ENCODE peak calls at places on chromosome 22, in seven cellular contexts. D is lower lobe of right lung, H is A549, W is RWPE1, K is left ventricle myocardium inferior, F is aorta, S is SJSA1. B is an unnamed sample.

GRCh38 chr22:33923660-33924246 is 3.5 kb upstream of the LARGE1 start:
- DNase-seq in S (peak; percentile 68), H (peak; percentile 43), F (peak; percentile 58), D (no peak), W (peak; percentile 3), K (no peak), B (peak; percentile 13)

GRCh38 chr22:38460367-38460952 is 5.5 kb upstream of the KCNJ4 start:
- DNase-seq in S (no peak), D (no peak), W (no peak), K (no peak), H (no peak), F (no peak), B (no peak)

GRCh38 chr22:38305481-38306448 is 11.5 kb downstream of the CSNK1E start:
- DNase-seq in W (no peak), S (no peak), H (no peak), F (no peak), K (no peak), D (no peak), B (peak; percentile 33)

GRCh38 chr22:50252081-50253045 is 1.3 kb upstream of the HDAC10 start:
- DNase-seq in F (peak; percentile 83), H (no peak), K (peak; percentile 79), W (peak; percentile 58), S (peak; percentile 77), D (peak; percentile 83), B (peak; percentile 74)

GRCh38 chr22:37726240-37726887 is 29.5 kb downstream of the TRIOBP start:
- DNase-seq in K (no peak), F (no peak), H (no peak), W (no peak), S (no peak), D (no peak), B (no peak)

GRCh38 chr22:41848468-41848867 is 15.6 kb downstream of the SREBF2 start:
- DNase-seq in H (no peak), F (peak; percentile 70), W (no peak), S (no peak), K (peak; percentile 41), D (peak; percentile 88), B (no peak)

GRCh38 chr22:46942816-46943783 is 180.7 kb downstream of the TBC1D22A start:
- DNase-seq in H (no peak), K (peak; percentile 41), W (no peak), F (peak; percentile 69), D (peak; percentile 76), S (no peak), B (no peak)

GRCh38 chr22:20150381-20151275 is at the start of gene CCDC188:
- DNase-seq in W (no peak), D (no peak), S (no peak), K (no peak), F (no peak), H (no peak), B (no peak)

GRCh38 chr22:37169412-37169811 is 18.6 kb downstream of the C1QTNF6 start:
- DNase-seq in H (no peak), K (no peak), F (peak; percentile 22), W (no peak), S (no peak), D (peak; percentile 10), B (no peak)

GRCh38 chr22:36977401-36977861 is 41.8 kb downstream of the TST start:
- DNase-seq in D (peak; percentile 81), H (peak; percentile 70), S (no peak), F (peak; percentile 77), K (peak; percentile 48), W (no peak), B (peak; percentile 68)

GRCh38 chr22:36738416-36739020 is 35.0 kb upstream of the CACNG2 start:
- DNase-seq in W (no peak), D (no peak), F (no peak), H (no peak), K (no peak), S (no peak), B (no peak)

GRCh38 chr22:41820447-41820846 is 12.5 kb upstream of the SREBF2 start:
- DNase-seq in H (no peak), W (no peak), D (no peak), S (no peak), F (no peak), K (no peak), B (no peak)

GRCh38 chr22:38403806-38404205 is 51.2 kb downstream of the KCNJ4 start:
- DNase-seq in F (no peak), D (peak; percentile 32), W (no peak), K (no peak), S (no peak), H (no peak), B (no peak)

GRCh38 chr22:20211997-20212753 is 55.9 kb downstream of the RTN4R start:
- DNase-seq in W (no peak), H (no peak), S (no peak), F (peak; percentile 79), K (peak; percentile 76), D (peak; percentile 74), B (no peak)

GRCh38 chr22:49838771-49839717 is 11.4 kb upstream of the BRD1 start:
- DNase-seq in K (no peak), H (no peak), W (no peak), D (peak; percentile 45), F (peak; percentile 46), S (no peak), B (peak; percentile 96)

GRCh38 chr22:42269407-42270177 is 861 bp downstream of the TCF20 start:
- DNase-seq in S (no peak), F (peak; percentile 69), D (peak; percentile 77), H (peak; percentile 68), W (peak; percentile 69), K (peak; percentile 44), B (peak; percentile 67)

GRCh38 chr22:41799486-41800347 is 762 bp upstream of the CCDC134 start:
- DNase-seq in F (peak; percentile 49), D (peak; percentile 59), K (peak; percentile 34), W (peak; percentile 6), S (no peak), H (no peak), B (no peak)

GRCh38 chr22:50016988-50017700 is 4.6 kb upstream of the IL17REL start:
- DNase-seq in D (peak; percentile 46), W (peak; percentile 34), S (no peak), H (no peak), K (peak; percentile 6), F (no peak), B (no peak)

GRCh38 chr22:41290262-41291221 is 4.6 kb upstream of the RANGAP1 start:
- DNase-seq in K (no peak), S (peak; percentile 95), D (no peak), F (no peak), W (peak; percentile 43), H (no peak), B (no peak)

GRCh38 chr22:47626428-47627390 is 864.3 kb downstream of the TBC1D22A start:
- DNase-seq in F (no peak), H (no peak), D (no peak), W (no peak), S (no peak), K (no peak), B (no peak)

GRCh38 chr22:25835348-25835747 is 93.4 kb downstream of the MYO18B start:
- DNase-seq in S (no peak), D (no peak), F (no peak), K (no peak), H (no peak), W (no peak), B (no peak)

DNA sequence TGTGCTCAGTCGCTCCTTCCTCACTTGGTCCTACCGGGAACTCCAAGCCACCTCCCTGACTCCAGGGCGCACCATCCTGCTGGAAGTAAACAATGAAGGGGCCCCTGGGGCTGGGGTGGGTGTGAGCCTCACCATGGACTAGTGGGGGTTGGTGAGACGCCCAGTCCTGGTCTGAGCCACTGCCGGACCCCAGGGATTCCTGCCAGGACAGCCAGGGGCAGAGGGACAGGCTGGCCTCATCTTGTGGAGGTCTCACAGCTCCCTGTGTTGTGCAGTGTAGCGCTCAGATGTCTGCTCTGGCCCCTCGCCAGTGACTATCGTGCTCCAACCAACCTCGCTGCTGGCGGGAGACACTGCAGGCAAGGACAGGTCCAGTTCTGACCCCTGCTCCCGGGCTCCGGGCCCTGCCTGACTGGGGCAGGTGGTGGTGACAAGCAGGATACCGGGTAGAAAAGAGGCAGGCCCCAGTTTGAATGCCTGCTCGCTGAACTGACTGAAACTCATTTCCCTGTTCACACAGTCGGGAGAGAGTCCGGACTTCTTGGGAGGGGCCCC is 1021.4 kb downstream of the BRD1 start:
- DNase-seq in S (no peak), W (no peak), K (no peak), H (no peak), D (no peak), F (no peak), B (no peak)
- H3K27ac ChIP-seq in S (no peak overlapping the region), W (no peak overlapping the region), K (no peak overlapping the region), H (no peak overlapping the region), D (no peak overlapping the region), F (no peak overlapping the region), B (no peak overlapping the region)

DNA sequence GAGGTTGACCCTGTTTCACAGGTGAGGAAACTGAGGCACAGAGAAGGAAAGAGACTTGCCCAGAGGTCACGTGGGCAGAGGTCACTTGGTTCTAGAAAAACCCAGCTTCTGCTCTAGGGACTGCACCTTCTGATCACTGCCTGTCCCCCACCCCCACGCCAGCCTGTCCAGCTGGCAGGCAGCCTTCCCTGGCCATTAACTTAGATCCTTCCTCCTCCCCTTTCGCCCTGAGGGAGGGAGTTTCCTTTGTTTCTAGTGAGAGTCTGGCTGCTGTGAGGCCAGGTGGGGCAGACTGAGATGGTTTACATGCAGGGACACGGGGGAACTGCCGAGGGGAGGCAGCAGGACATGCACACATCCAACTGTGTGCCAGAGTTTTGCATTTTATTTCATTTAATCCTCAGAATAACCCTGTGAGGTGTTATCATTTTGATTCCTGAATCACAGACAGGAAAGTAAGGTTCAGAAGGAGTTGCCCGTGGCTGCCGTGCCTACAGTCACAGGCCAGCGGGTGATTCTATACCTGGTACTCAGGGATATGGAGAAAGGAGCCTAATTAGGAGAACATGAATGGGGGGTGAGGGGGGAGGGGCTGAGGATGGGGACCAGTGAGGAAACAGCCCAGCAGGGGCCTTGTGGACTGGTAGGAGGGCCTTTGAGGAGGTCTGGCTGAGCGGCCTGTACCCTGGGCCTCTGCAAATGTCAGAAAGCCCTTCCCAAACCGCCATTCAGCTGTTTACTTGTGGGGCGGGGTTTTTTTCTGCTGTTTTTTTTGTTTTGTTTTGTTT is 3.4 kb downstream of the FAM83F start:
- DNase-seq in W (peak; percentile 74), K (peak; percentile 35), F (no peak), H (peak; percentile 18), S (no peak), D (no peak), B (no peak)
- H3K27ac ChIP-seq in W (peak overlapping the region; percentile 89), K (peak overlapping the region; percentile 31), F (no peak overlapping the region), H (peak overlapping the region; percentile 28), S (no peak overlapping the region), D (no peak overlapping the region), B (no peak overlapping the region)

DNA sequence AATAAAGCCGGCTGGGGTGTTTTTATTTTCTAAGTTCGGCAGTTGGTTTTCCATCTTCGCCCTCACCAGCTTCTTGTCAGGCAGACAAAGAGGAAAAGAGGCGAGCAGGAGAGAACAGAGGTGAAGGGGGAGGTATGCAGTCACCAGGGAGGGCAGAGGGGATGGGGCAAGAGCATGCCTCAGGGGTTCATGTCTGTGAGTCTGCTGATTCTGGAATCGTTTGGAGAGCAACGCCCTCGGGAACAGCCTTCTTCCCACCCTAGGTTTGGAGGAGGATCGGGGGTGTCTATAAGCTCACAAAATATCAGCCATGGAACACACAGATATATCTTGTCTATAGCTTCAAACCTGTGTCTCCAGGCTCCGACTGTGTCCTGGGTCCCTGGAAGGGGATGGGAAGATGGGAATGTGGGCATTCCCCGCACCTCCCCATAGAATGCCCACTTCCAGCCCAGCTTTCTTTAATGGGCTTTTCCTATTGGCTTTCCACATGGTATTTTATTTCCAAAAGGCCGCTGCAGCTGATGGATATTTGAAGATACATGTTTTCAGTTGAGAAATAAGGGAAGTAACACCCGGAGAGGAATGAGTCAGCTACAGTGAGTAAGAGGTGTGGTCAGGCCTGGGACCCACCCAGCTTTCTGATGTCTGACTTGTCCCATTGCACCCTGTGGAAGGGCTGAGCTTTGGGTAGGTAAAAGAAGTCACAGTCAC is 476.7 kb downstream of the MIAT start:
- DNase-seq in S (peak; percentile 84), F (peak; percentile 75), H (peak; percentile 71), D (no peak), W (peak; percentile 91), K (no peak), B (no peak)
- H3K27ac ChIP-seq in S (peak overlapping the region; percentile 89), F (no peak overlapping the region), H (peak overlapping the region; percentile 90), D (peak overlapping the region; percentile 14), W (peak overlapping the region; percentile 97), K (no peak overlapping the region), B (no peak overlapping the region)

GRCh38 chr22:21952586-21953571 is at the start of gene PPM1F:
- DNase-seq in D (peak; percentile 92), K (peak; percentile 88), F (peak; percentile 91), S (peak; percentile 81), W (peak; percentile 84), H (peak; percentile 51), B (peak; percentile 89)
- H3K27ac ChIP-seq in D (peak within 1 kb of the TSS; percentile 94), K (peak within 1 kb of the TSS; percentile 98), F (no peak within 1 kb of the TSS), S (no peak within 1 kb of the TSS), W (peak within 1 kb of the TSS; percentile 60), H (peak within 1 kb of the TSS; percentile 91), B (peak within 1 kb of the TSS; percentile 46)